ENCODE peak calls at places on chromosome 1, in five cellular contexts. T is stomach, O is esophagus squamous epithelium, Y is lung, M is GM23338. D is an unnamed sample.

GRCh38 chr1:26110731-26111529 is 694 bp upstream of the PDIK1L start:
- DNase-seq in M (peak; percentile 87), T (peak; percentile 87), Y (peak; percentile 80), O (no peak), D (peak; percentile 92)

GRCh38 chr1:47238935-47239640 is 7.1 kb upstream of the TAL1 start:
- DNase-seq in T (no peak), M (no peak), O (no peak), Y (no peak), D (no peak)

GRCh38 chr1:44260792-44261474 is 47.7 kb downstream of the DMAP1 start:
- DNase-seq in T (no peak), Y (no peak), O (no peak), M (no peak), D (no peak)

GRCh38 chr1:241355311-241356010 is 1.5 kb downstream of the RGS7 start:
- DNase-seq in M (no peak), T (no peak), O (no peak), Y (no peak), D (no peak)

GRCh38 chr1:184150776-184151531 is 99.4 kb downstream of the TSEN15 start:
- DNase-seq in M (no peak), Y (no peak), T (no peak), O (no peak), D (no peak)

GRCh38 chr1:215526147-215526845 is 40.8 kb upstream of the KCTD3 start:
- DNase-seq in Y (no peak), T (no peak), M (peak; percentile 72), O (no peak), D (no peak)

GRCh38 chr1:180175806-180176205 is 21.1 kb downstream of the QSOX1 start:
- DNase-seq in T (no peak), M (no peak), O (no peak), Y (no peak), D (peak; percentile 50)

GRCh38 chr1:163844393-163844948 is 522.7 kb downstream of the NUF2 start:
- DNase-seq in O (no peak), Y (no peak), M (no peak), T (no peak), D (no peak)

GRCh38 chr1:112685913-112686312 is 11.5 kb downstream of the MOV10 start:
- DNase-seq in O (no peak), Y (no peak), T (no peak), M (no peak), D (no peak)

GRCh38 chr1:203627819-203628184 is 1.2 kb downstream of the ATP2B4 start:
- DNase-seq in T (peak; percentile 37), M (no peak), Y (peak; percentile 38), O (no peak), D (no peak)

GRCh38 chr1:204327359-204327758 is 32.4 kb downstream of the PLEKHA6 start:
- DNase-seq in T (no peak), M (no peak), O (no peak), Y (no peak), D (no peak)

GRCh38 chr1:35390600-35391494 is 122.3 kb downstream of the ZMYM4 start:
- DNase-seq in M (peak; percentile 72), O (no peak), Y (no peak), T (no peak), D (no peak)

GRCh38 chr1:153617677-153618076 is 1.6 kb upstream of the S100A14 start:
- DNase-seq in T (peak; percentile 91), O (no peak), Y (peak; percentile 80), M (peak; percentile 60), D (peak; percentile 73)

GRCh38 chr1:184822267-184822666 is 67.6 kb upstream of the EDEM3 start:
- DNase-seq in Y (no peak), O (no peak), T (no peak), M (no peak), D (no peak)

GRCh38 chr1:82153282-82153630 is 352.5 kb downstream of the ADGRL2 start:
- DNase-seq in M (no peak), T (no peak), O (no peak), Y (no peak), D (no peak)

GRCh38 chr1:205998457-205999241 is 4.5 kb downstream of the RAB7B start:
- DNase-seq in T (no peak), Y (no peak), O (no peak), M (peak; percentile 42), D (no peak)

GRCh38 chr1:200367841-200368534 is 41.8 kb downstream of the ZNF281 start:
- DNase-seq in Y (no peak), O (no peak), T (no peak), M (no peak), D (no peak)

GRCh38 chr1:218816999-218817398 is 356.7 kb upstream of the LYPLAL1 start:
- DNase-seq in O (no peak), T (no peak), M (peak; percentile 24), Y (no peak), D (no peak)

GRCh38 chr1:92503926-92504750 is 17.4 kb upstream of the GFI1 start:
- DNase-seq in T (no peak), O (no peak), M (no peak), Y (no peak), D (no peak)

GRCh38 chr1:224852901-224853568 is 76.4 kb upstream of the DNAH14 start:
- DNase-seq in O (no peak), Y (no peak), T (no peak), M (peak; percentile 67), D (no peak)

DNA sequence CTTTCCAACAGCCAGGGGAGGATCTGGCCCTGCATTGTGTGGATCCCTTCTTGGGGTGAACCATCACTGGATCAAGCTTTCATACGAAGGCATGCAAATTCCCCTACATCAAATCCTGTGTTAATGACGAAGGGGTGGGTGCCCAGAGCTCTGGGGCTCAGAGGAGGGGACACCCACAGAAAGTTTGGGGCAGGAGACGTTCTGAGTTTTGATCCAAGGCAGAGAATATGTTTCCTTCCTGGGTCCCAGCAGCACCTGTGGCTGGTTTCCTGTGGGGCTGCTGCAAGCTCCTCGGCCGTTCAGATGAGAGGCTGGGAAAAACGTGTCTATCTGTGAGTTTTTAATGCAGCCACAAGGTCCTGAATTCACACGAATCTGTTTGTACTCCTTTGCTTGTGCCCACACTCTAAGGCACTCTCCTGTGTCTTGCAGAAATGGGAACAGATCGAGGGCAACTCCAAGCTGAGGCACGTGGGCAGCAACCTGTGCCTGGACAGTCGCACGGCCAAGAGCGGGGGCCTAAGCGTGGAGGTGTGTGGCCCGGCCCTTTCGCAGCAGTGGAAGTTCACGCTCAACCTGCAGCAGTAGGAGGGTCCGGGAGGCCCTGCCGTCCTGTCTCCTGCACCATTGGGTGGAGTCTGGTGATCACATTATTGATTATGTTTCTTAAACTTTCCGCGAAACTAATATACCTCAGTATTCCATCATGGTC is 147.1 kb downstream of the PGBD5 start:
- DNase-seq in O (no peak), T (no peak), M (no peak), Y (no peak), D (no peak)
- H3K4me1 ChIP-seq in O (peaks cover 4% of the 10 kb centered on the region), T (peaks cover 22% of the 10 kb centered on the region), M (peaks cover 15% of the 10 kb centered on the region), Y (peaks cover 2% of the 10 kb centered on the region), D (peaks cover 25% of the 10 kb centered on the region)

GRCh38 chr1:89358287-89358893 is 5.5 kb upstream of the GBP6 start:
- DNase-seq in Y (peak; percentile 75), T (peak; percentile 86), O (peak; percentile 2), M (peak; percentile 92), D (peak; percentile 80)
- H3K4me1 ChIP-seq in Y (peaks cover 2% of the 10 kb centered on the region), T (peaks cover 28% of the 10 kb centered on the region), O (peaks cover 37% of the 10 kb centered on the region), M (peaks cover 15% of the 10 kb centered on the region), D (no peaks in the 10 kb centered on the region)

DNA sequence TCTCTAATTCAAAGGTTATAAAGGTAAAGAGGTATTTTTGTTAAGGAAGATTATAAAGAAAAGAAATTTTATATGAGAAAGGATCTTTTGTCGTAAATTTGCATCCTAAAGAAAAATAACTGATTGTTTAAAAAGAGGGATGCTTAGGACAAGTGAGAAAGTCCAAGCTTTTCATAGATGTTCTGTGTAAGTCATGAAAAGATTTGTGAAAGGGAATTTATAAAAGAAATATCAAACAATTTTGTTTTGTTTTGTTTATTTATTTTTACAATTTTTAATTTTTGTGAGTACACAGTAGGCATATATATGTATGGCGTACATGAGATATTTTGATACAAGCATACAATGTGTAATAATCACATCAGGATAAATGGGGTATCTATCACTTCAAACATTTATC is 145.2 kb downstream of the ADSS2 start:
- DNase-seq in Y (no peak), M (no peak), T (no peak), O (no peak), D (no peak)
- H3K4me1 ChIP-seq in Y (peaks cover 7% of the 10 kb centered on the region), M (no peaks in the 10 kb centered on the region), T (peaks cover 20% of the 10 kb centered on the region), O (peaks cover 26% of the 10 kb centered on the region), D (no peaks in the 10 kb centered on the region)

DNA sequence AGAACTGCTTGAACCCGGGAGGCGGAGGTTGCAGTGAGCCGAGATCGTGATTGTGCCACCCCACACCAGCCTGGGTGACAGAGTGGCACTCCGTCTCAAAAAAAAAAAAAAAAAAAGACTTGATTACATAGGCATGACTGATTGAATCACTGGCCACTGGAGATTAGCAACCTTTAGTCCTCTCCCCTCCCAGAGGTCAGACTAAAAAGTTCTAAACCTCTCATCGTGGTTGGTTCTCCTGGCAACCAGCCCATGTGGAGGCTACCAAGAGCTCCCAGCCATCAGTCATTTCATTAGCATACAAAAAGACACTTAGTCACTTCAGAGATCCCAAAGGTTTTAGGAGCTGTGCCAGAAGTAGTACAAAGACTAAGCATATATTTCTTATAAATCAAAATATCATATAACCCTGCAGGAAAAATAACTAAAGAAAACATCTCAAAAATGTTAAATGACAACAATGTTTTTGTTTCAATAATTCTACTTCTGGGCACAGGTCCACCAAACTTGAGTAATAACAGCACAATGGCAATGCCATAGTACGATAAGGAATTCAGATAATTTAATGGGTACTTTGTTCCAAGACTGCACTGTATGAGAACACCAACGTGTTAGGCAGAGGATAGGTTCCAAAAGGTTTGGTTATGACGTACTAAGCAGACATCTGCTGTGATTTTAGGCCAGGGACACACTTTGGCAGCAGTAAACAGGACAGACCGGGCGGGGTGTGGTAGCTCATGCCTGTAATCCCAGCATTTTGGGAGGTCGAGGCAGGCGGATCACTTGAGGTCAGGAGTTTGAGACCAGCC is 18.1 kb downstream of the USP48 start:
- DNase-seq in O (no peak), T (peak; percentile 81), Y (peak; percentile 71), M (peak; percentile 63), D (no peak)
- H3K4me1 ChIP-seq in O (peaks cover 76% of the 10 kb centered on the region), T (peaks cover 70% of the 10 kb centered on the region), Y (peaks cover 10% of the 10 kb centered on the region), M (peaks cover 15% of the 10 kb centered on the region), D (peaks cover 16% of the 10 kb centered on the region)

D was measured in pancreas.